ENCODE peak calls at places on chromosomes 12 and 14, in nine cellular contexts. X is GM23338; U is AG04450; Q is stimulated activated CD4-positive, alpha-beta T cell treated with anti-CD3 and anti-CD28 coated beads, Interleukin-2, amount 100 ng/mL, for 48 hours; Y is Jurkat, Clone E6-1; O is lung microvascular endothelial cell; G is Kasumi-1; I is CD8-positive, alpha-beta memory T cell; W is nucleus accumbens. E is an unnamed sample.

GRCh38 chr14:75794615-75795038 is 133.6 kb downstream of the TTLL5 start:
- DNase-seq in X (peak), U (peak), Q (no peak), Y (no peak), O (peak), G (no peak), I (no peak), W (no peak), E (no peak)

GRCh38 chr12:82517027-82517426 is 158.7 kb downstream of the METTL25 start:
- DNase-seq in X (peak), U (no peak), Q (no peak), Y (peak), O (peak), G (peak), I (no peak), W (no peak), E (no peak)

GRCh38 chr12:124633269-124633953 is 66.0 kb upstream of the NCOR2 start:
- DNase-seq in X (no peak), U (no peak), Q (no peak), Y (no peak), O (no peak), G (no peak), I (no peak), W (no peak), E (no peak)

GRCh38 chr14:52922059-52922458 is 28.8 kb downstream of the FERMT2 start:
- DNase-seq in X (no peak), U (no peak), Q (no peak), Y (peak), O (no peak), G (no peak), I (no peak), W (no peak), E (no peak)

GRCh38 chr12:52280319-52280795 is 5.9 kb downstream of the KRT86 start:
- DNase-seq in X (no peak), U (peak), Q (no peak), Y (no peak), O (peak), G (no peak), I (no peak), W (no peak), E (no peak)

GRCh38 chr14:83425138-83425537 is 1891.5 kb upstream of the SEL1L start:
- DNase-seq in X (no peak), U (no peak), Q (no peak), Y (no peak), O (no peak), G (no peak), I (no peak), W (no peak), E (no peak)

GRCh38 chr12:18470251-18470650 is 208.9 kb downstream of the PIK3C2G start:
- DNase-seq in X (no peak), U (no peak), Q (no peak), Y (no peak), O (no peak), G (no peak), I (no peak), W (no peak), E (no peak)

GRCh38 chr14:80867091-80867490 is 74.4 kb downstream of the CEP128 start:
- DNase-seq in X (no peak), U (no peak), Q (no peak), Y (no peak), O (no peak), G (no peak), I (no peak), W (no peak), E (no peak)

GRCh38 chr12:70661762-70662161 is 24.5 kb upstream of the PTPRB start:
- DNase-seq in X (no peak), U (no peak), Q (no peak), Y (no peak), O (peak), G (no peak), I (no peak), W (no peak), E (no peak)

GRCh38 chr12:110269622-110270124 is 11.4 kb upstream of the ATP2A2 start:
- DNase-seq in X (peak), U (peak), Q (no peak), Y (no peak), O (peak), G (no peak), I (no peak), W (no peak), E (no peak)

GRCh38 chr12:116390656-116391335 is 113.3 kb upstream of the MED13L start:
- DNase-seq in X (no peak), U (no peak), Q (no peak), Y (no peak), O (no peak), G (no peak), I (no peak), W (no peak), E (no peak)

GRCh38 chr12:12240671-12241345 is 26.0 kb downstream of the LRP6 start:
- DNase-seq in X (no peak), U (no peak), Q (no peak), Y (no peak), O (peak), G (no peak), I (no peak), W (no peak), E (peak)

GRCh38 chr12:93827669-93828068 is 150.5 kb downstream of the CRADD start:
- DNase-seq in X (no peak), U (no peak), Q (no peak), Y (no peak), O (no peak), G (no peak), I (no peak), W (no peak), E (no peak)